ENCODE peak calls at places on chromosomes 7 and 10, in four cellular contexts. O is WTC11, V is HCT116, K is GM12878. U is an unnamed sample.

GRCh38 chr7:111730476-111731300 is 168.4 kb upstream of the IMMP2L start:
- DNase-seq in O (no peak), V (peak), K (no peak), U (no peak)

GRCh38 chr10:126661841-126662520 is 8.5 kb downstream of the C10orf90 start:
- DNase-seq in K (no peak), O (no peak), V (no peak), U (no peak)

GRCh38 chr7:100879685-100880261 is 4.9 kb downstream of the SRRT start:
- DNase-seq in K (no peak), O (no peak), V (no peak), U (no peak)

GRCh38 chr7:44313016-44313415 is 12.4 kb downstream of the CAMK2B start:
- DNase-seq in V (no peak), K (no peak), O (no peak), U (no peak)

GRCh38 chr10:69407621-69408301 is 9.0 kb downstream of the TACR2 start:
- DNase-seq in V (no peak), O (no peak), K (no peak), U (no peak)

GRCh38 chr7:129741743-129742213 is 130.3 kb downstream of the NRF1 start:
- DNase-seq in O (no peak), V (no peak), K (no peak), U (no peak)

GRCh38 chr7:1919539-1920265 is 249.6 kb downstream of the ELFN1 start:
- DNase-seq in K (no peak), V (no peak), O (no peak), U (no peak)

GRCh38 chr7:136925049-136925448 is 56.6 kb downstream of the CHRM2 start:
- DNase-seq in K (no peak), V (no peak), O (no peak), U (no peak)

GRCh38 chr7:4809091-4809591 is 33.7 kb downstream of the AP5Z1 start:
- DNase-seq in K (no peak), O (no peak), V (no peak), U (no peak)

GRCh38 chr7:98365863-98366561 is 34.9 kb downstream of the BAIAP2L1 start:
- DNase-seq in V (no peak), K (no peak), O (no peak), U (no peak)

GRCh38 chr7:17233643-17234397 is 64.6 kb upstream of the AHR start:
- DNase-seq in V (no peak), O (no peak), K (peak), U (no peak)

GRCh38 chr10:61621538-61622150 is 41.1 kb upstream of the CABCOCO1 start:
- DNase-seq in O (no peak), V (no peak), K (no peak), U (no peak)

GRCh38 chr10:78316451-78316931 is 282.8 kb downstream of the RPS24 start:
- DNase-seq in O (no peak), K (no peak), V (no peak), U (no peak)

GRCh38 chr10:34049469-34049868 is 715.0 kb upstream of the NRP1 start:
- DNase-seq in V (no peak), K (no peak), O (no peak), U (no peak)

GRCh38 chr10:123325663-123326175 is 171.5 kb downstream of the BUB3 start:
- DNase-seq in O (no peak), V (no peak), K (no peak), U (peak)

GRCh38 chr7:155266440-155266839 is 31.2 kb upstream of the INSIG1 start:
- DNase-seq in V (no peak), O (no peak), K (no peak), U (no peak)

GRCh38 chr7:87218941-87219544 is 489 bp downstream of the TMEM243 start:
- DNase-seq in V (no peak), K (no peak), O (peak), U (no peak)

DNA sequence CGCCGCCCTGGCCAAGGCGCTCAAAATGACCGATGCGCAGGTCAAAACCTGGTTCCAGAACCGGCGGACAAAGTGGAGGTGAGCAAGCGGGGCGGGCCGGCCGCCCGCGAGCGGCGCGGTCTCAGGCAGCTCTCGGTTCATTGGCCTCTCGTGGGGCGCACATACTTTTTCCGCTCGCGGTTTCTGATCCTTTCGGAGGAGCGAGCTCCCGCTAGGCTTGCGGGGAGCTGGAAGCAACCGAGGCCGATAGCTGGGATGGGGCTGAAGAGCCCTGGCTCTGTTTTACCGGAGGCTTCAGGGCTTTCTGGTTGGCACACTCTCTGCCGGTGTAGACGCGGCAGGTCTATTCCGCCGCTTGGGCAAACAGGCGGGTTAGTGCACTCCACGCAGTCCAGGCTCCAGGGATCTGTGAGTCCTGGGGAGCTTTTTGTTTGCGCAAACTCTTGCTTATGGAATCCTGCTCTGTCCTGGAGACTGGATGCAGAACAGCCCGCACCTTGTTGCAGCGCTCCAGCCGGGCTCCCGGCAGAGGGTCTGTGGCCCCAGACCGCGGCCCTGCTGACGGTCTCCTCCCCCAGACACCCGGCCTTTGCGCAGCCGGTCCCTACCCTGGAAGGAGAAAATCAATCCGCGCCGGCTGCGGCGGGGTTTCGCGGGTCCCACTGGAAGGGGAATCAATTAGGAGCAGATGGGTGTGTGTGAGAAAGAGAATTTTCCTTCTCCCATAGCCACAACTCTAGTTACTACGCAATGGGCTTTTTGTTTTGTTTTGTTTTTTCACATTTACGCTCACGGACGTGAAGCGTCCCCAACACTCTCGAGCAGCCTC is 3.4 kb downstream of the TLX1 start:
- DNase-seq in K (no peak), O (no peak), V (no peak), U (no peak)
- TF ChIP-seq SP1 in K (no peak), O (no peak), V (no peak), U (no peak)

DNA sequence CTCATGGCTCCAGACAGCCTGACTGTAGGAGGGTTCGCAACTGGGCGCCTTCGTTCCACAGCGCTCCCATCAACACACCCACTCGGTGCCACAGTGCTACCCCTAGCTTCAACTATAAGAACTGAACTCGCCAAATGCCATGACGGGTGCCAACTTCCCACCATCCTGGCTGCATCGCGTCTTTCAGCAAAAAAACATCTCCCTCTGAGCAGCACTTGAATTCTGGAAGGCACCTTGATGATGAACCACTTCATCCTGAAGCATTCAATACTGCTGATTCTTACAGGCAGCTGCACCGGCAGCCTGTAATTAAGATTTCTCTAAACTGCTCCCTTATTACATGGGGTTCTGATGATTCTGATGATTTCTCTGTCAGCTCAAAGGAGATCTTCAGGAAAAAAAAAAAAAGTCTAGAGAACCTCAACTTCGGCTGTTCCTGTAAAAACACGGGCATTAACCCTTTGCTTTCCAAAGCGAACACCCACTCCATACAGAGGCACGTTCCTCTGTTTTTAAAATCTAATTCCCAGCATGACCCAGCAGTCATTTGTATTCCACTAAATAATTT is 1.2 kb downstream of the CYTH3 start:
- DNase-seq in O (peak), V (no peak), K (no peak), U (no peak)
- TF ChIP-seq SP1 in O (no peak), V (no peak), K (no peak), U (no peak)

DNA sequence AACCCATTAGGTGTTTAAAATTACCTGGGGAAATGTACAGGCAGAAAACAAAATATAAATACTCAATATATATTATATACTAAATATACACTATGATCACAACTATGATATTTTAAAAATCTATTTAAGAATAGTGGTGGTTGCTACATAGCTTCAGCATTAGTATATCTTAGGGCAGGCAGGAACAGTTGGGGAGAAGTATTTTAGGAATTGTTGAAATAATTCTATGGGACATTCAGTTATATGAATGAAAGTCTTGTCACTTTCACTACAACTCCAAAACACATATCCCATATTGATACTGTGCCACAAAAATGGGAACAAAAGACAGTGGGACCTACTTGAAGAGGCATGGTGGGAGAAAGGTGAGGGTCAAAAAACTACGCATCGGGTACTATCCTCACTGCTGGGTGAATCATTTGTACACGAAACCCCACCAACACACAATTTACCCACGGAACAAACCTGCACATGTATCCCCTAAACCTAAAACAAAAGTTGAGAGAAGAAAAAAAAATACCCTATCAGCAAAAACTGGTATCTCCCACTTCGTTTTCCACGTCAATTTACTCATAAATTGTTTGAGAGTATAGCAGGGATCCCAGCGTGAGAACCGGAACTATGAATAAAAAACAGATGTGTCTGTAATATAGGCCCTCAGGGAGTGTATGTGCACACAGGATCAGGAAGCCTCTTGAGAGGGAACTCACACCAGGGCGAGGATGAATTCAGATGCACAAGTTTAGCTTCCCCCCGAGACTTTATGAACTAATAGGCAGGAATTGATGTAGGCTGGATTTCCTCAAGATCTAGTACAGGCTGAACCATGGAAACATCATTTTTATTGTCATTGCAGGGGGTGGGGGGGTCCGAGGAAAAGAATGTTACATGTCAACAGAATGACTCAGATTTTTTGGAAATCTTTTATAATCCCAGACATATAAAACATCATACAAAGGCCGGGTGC is 16.2 kb downstream of the SLC16A12 start:
- DNase-seq in V (no peak), O (no peak), K (no peak), U (no peak)
- TF ChIP-seq SP1 in V (no peak), O (no peak), K (no peak), U (no peak)

GRCh38 chr7:83594076-83594475 is 54.9 kb downstream of the SEMA3E start:
- DNase-seq in V (no peak), K (no peak), O (no peak), U (no peak)
- TF ChIP-seq SP1 in V (no peak), K (no peak), O (no peak), U (no peak)

DNA sequence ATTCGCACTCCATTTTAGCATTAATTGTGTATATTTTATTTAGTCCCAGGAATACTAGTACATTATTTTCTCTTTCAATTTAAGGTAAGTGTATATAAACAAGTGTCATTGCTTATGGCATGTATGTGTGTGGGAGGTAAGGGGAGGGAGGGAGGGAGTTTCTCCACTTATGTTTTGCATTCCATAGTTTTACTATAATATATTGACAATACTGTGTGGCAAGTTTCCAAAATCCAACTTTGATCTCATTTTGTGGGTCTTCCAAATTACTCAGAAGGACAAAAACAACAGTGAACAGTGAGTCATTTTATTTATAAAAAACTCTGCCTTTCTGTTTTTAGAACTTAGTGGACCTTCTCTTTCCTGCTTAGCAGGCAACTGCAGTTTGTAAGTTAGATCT is 102.3 kb upstream of the SEMA3E start:
- DNase-seq in O (no peak), K (no peak), V (no peak), U (no peak)
- TF ChIP-seq SP1 in O (no peak), K (no peak), V (no peak), U (no peak)

GRCh38 chr10:43606323-43607198 is at the start of gene ZNF485:
- DNase-seq in K (no peak), V (peak), O (peak), U (peak)
- TF ChIP-seq SP1 in K (peak), V (no peak), O (peak), U (no peak)

GRCh38 chr10:13555884-13556529 is 27.2 kb upstream of the BEND7 start:
- DNase-seq in K (no peak), V (no peak), O (no peak), U (no peak)

DNA sequence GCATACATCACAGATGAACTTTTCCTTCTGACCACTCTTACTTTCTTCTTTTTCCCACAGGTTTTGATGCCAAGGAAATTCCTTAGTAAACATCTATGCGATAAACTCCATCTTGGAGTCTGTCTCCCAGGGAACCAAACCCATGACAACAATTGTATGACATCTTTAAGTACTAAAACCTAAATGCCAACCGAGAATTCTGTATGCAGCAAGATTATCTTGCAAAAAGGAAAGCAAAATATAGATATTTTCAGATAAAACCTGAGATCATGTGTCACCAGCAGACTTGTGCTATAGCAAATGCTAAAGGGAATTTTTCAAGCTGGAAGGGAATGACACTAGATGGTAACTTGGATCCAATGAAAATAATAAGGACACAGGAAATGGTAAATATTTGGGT is 22.0 kb upstream of the BEND7 start:
- DNase-seq in V (no peak), O (no peak), K (no peak), U (no peak)
- TF ChIP-seq SP1 in V (no peak), O (no peak), K (no peak), U (no peak)

GRCh38 chr10:132155723-132156381 is 30.9 kb upstream of the DPYSL4 start:
- DNase-seq in O (no peak), K (no peak), V (no peak), U (no peak)

GRCh38 chr10:132157101-132157500 is 29.6 kb upstream of the DPYSL4 start:
- DNase-seq in O (no peak), V (no peak), K (no peak), U (no peak)

GRCh38 chr10:132158810-132159209 is 27.9 kb upstream of the DPYSL4 start:
- DNase-seq in K (no peak), V (no peak), O (no peak), U (no peak)

GRCh38 chr10:132156382-132156781 is 30.4 kb upstream of the DPYSL4 start:
- DNase-seq in O (no peak), K (no peak), V (no peak), U (no peak)

GRCh38 chr10:132158122-132158741 is 28.5 kb upstream of the DPYSL4 start:
- DNase-seq in O (no peak), K (no peak), V (peak), U (no peak)
- TF ChIP-seq SP1 in O (no peak), K (no peak), V (no peak), U (no peak)